ENCODE peak calls at places on chromosome 19, in ten cellular contexts. One of them, this sample, is unnamed.

GRCh38 chr19:48030073-48030472 is 13.8 kb downstream of the CABP5 start:
- DNase-seq in activated CD4-positive, alpha-beta T cell treated with anti-CD3 and anti-CD28 coated beads, Interleukin-2, amount 10 ng/mL, durations not matched to agents 7 days and 5 days: no peak
- DNase-seq in left lobe of liver: no peak
- DNase-seq in right cardiac atrium: no peak
- DNase-seq in pons: no peak
- DNase-seq in RPMI7951: no peak
- DNase-seq in mucosa of gallbladder: no peak
- DNase-seq in EL: no peak
- DNase-seq in ascending aorta: no peak
- DNase-seq in CD4-positive, CD25-positive, alpha-beta regulatory T cell: no peak
- DNase-seq in this sample: no peak

GRCh38 chr19:9848761-9849160 is 13.6 kb downstream of the PIN1 start:
- DNase-seq in activated CD4-positive, alpha-beta T cell treated with anti-CD3 and anti-CD28 coated beads, Interleukin-2, amount 10 ng/mL, durations not matched to agents 7 days and 5 days: no peak
- DNase-seq in left lobe of liver: no peak
- DNase-seq in right cardiac atrium: no peak
- DNase-seq in pons: no peak
- DNase-seq in RPMI7951: no peak
- DNase-seq in mucosa of gallbladder: no peak
- DNase-seq in EL: no peak
- DNase-seq in ascending aorta: no peak
- DNase-seq in CD4-positive, CD25-positive, alpha-beta regulatory T cell: no peak
- DNase-seq in this sample: peak

GRCh38 chr19:6828306-6828697 is 55.8 kb downstream of the VAV1 start:
- DNase-seq in activated CD4-positive, alpha-beta T cell treated with anti-CD3 and anti-CD28 coated beads, Interleukin-2, amount 10 ng/mL, durations not matched to agents 7 days and 5 days: no peak
- DNase-seq in left lobe of liver: no peak
- DNase-seq in right cardiac atrium: no peak
- DNase-seq in pons: no peak
- DNase-seq in RPMI7951: no peak
- DNase-seq in mucosa of gallbladder: no peak
- DNase-seq in EL: peak
- DNase-seq in ascending aorta: no peak
- DNase-seq in CD4-positive, CD25-positive, alpha-beta regulatory T cell: no peak
- DNase-seq in this sample: no peak

GRCh38 chr19:5250127-5250659 is 90.4 kb downstream of the PTPRS start:
- DNase-seq in activated CD4-positive, alpha-beta T cell treated with anti-CD3 and anti-CD28 coated beads, Interleukin-2, amount 10 ng/mL, durations not matched to agents 7 days and 5 days: no peak
- DNase-seq in left lobe of liver: peak
- DNase-seq in right cardiac atrium: peak
- DNase-seq in pons: peak
- DNase-seq in RPMI7951: no peak
- DNase-seq in mucosa of gallbladder: no peak
- DNase-seq in EL: no peak
- DNase-seq in ascending aorta: peak
- DNase-seq in CD4-positive, CD25-positive, alpha-beta regulatory T cell: no peak
- DNase-seq in this sample: peak

GRCh38 chr19:16062789-16063188 is 13.5 kb upstream of the TPM4 start:
- DNase-seq in activated CD4-positive, alpha-beta T cell treated with anti-CD3 and anti-CD28 coated beads, Interleukin-2, amount 10 ng/mL, durations not matched to agents 7 days and 5 days: peak
- DNase-seq in left lobe of liver: no peak
- DNase-seq in right cardiac atrium: peak
- DNase-seq in pons: peak
- DNase-seq in RPMI7951: no peak
- DNase-seq in mucosa of gallbladder: no peak
- DNase-seq in EL: peak
- DNase-seq in ascending aorta: no peak
- DNase-seq in CD4-positive, CD25-positive, alpha-beta regulatory T cell: peak
- DNase-seq in this sample: no peak

GRCh38 chr19:46350029-46350757 is 3.3 kb downstream of the PPP5C start:
- DNase-seq in activated CD4-positive, alpha-beta T cell treated with anti-CD3 and anti-CD28 coated beads, Interleukin-2, amount 10 ng/mL, durations not matched to agents 7 days and 5 days: peak
- DNase-seq in left lobe of liver: no peak
- DNase-seq in right cardiac atrium: no peak
- DNase-seq in pons: no peak
- DNase-seq in RPMI7951: no peak
- DNase-seq in mucosa of gallbladder: no peak
- DNase-seq in EL: no peak
- DNase-seq in ascending aorta: no peak
- DNase-seq in CD4-positive, CD25-positive, alpha-beta regulatory T cell: no peak
- DNase-seq in this sample: no peak

GRCh38 chr19:4487572-4487971 is 15.5 kb downstream of the HDGFL2 start:
- DNase-seq in activated CD4-positive, alpha-beta T cell treated with anti-CD3 and anti-CD28 coated beads, Interleukin-2, amount 10 ng/mL, durations not matched to agents 7 days and 5 days: no peak
- DNase-seq in left lobe of liver: no peak
- DNase-seq in right cardiac atrium: no peak
- DNase-seq in pons: no peak
- DNase-seq in RPMI7951: no peak
- DNase-seq in mucosa of gallbladder: no peak
- DNase-seq in EL: no peak
- DNase-seq in ascending aorta: no peak
- DNase-seq in CD4-positive, CD25-positive, alpha-beta regulatory T cell: no peak
- DNase-seq in this sample: peak

GRCh38 chr19:32914879-32915278 is 45.3 kb upstream of the SLC7A9 start:
- DNase-seq in activated CD4-positive, alpha-beta T cell treated with anti-CD3 and anti-CD28 coated beads, Interleukin-2, amount 10 ng/mL, durations not matched to agents 7 days and 5 days: no peak
- DNase-seq in left lobe of liver: no peak
- DNase-seq in right cardiac atrium: no peak
- DNase-seq in pons: no peak
- DNase-seq in RPMI7951: no peak
- DNase-seq in mucosa of gallbladder: no peak
- DNase-seq in EL: no peak
- DNase-seq in ascending aorta: no peak
- DNase-seq in CD4-positive, CD25-positive, alpha-beta regulatory T cell: no peak
- DNase-seq in this sample: no peak

GRCh38 chr19:36140289-36141038 is 598 bp downstream of the CAPNS1 start:
- DNase-seq in activated CD4-positive, alpha-beta T cell treated with anti-CD3 and anti-CD28 coated beads, Interleukin-2, amount 10 ng/mL, durations not matched to agents 7 days and 5 days: peak
- DNase-seq in left lobe of liver: peak
- DNase-seq in right cardiac atrium: peak
- DNase-seq in pons: no peak
- DNase-seq in RPMI7951: peak
- DNase-seq in mucosa of gallbladder: peak
- DNase-seq in EL: peak
- DNase-seq in ascending aorta: no peak
- DNase-seq in CD4-positive, CD25-positive, alpha-beta regulatory T cell: no peak
- DNase-seq in this sample: peak

GRCh38 chr19:1073063-1073955 is 6.3 kb downstream of the ARHGAP45 start:
- DNase-seq in activated CD4-positive, alpha-beta T cell treated with anti-CD3 and anti-CD28 coated beads, Interleukin-2, amount 10 ng/mL, durations not matched to agents 7 days and 5 days: no peak
- DNase-seq in left lobe of liver: no peak
- DNase-seq in right cardiac atrium: peak
- DNase-seq in pons: no peak
- DNase-seq in RPMI7951: no peak
- DNase-seq in mucosa of gallbladder: no peak
- DNase-seq in EL: no peak
- DNase-seq in ascending aorta: no peak
- DNase-seq in CD4-positive, CD25-positive, alpha-beta regulatory T cell: no peak
- DNase-seq in this sample: no peak

GRCh38 chr19:35327642-35328041 is 1.3 kb upstream of the CD22 start:
- DNase-seq in activated CD4-positive, alpha-beta T cell treated with anti-CD3 and anti-CD28 coated beads, Interleukin-2, amount 10 ng/mL, durations not matched to agents 7 days and 5 days: no peak
- DNase-seq in left lobe of liver: no peak
- DNase-seq in right cardiac atrium: no peak
- DNase-seq in pons: no peak
- DNase-seq in RPMI7951: no peak
- DNase-seq in mucosa of gallbladder: no peak
- DNase-seq in EL: no peak
- DNase-seq in ascending aorta: no peak
- DNase-seq in CD4-positive, CD25-positive, alpha-beta regulatory T cell: no peak
- DNase-seq in this sample: no peak

GRCh38 chr19:29672933-29673336 is 7.7 kb downstream of the PLEKHF1 start:
- DNase-seq in activated CD4-positive, alpha-beta T cell treated with anti-CD3 and anti-CD28 coated beads, Interleukin-2, amount 10 ng/mL, durations not matched to agents 7 days and 5 days: peak
- DNase-seq in left lobe of liver: no peak
- DNase-seq in right cardiac atrium: peak
- DNase-seq in pons: no peak
- DNase-seq in RPMI7951: no peak
- DNase-seq in mucosa of gallbladder: no peak
- DNase-seq in EL: no peak
- DNase-seq in ascending aorta: no peak
- DNase-seq in CD4-positive, CD25-positive, alpha-beta regulatory T cell: peak
- DNase-seq in this sample: no peak

This sample was measured in G401.